ENCODE peak calls at places on chromosomes 16 and 17, in four cellular contexts. One of them, this sample, is unnamed.

GRCh38 chr17:16005641-16006040 is 6.0 kb downstream of the TTC19 start:
- DNase-seq in H1: no peak
- DNase-seq in breast epithelium: no peak
- DNase-seq in SK-N-SH: no peak
- DNase-seq in this sample: no peak

GRCh38 chr17:3398310-3398709 is at the start of gene OR1E1:
- DNase-seq in SK-N-SH: no peak
- DNase-seq in H1: no peak
- DNase-seq in breast epithelium: no peak
- DNase-seq in this sample: no peak

GRCh38 chr17:15340966-15341365 is 431 bp downstream of the TEKT3 start:
- DNase-seq in H1: no peak
- DNase-seq in breast epithelium: no peak
- DNase-seq in SK-N-SH: peak; percentile 41
- DNase-seq in this sample: no peak

GRCh38 chr16:73000020-73000906 is 47.7 kb downstream of the ZFHX3 start:
- DNase-seq in SK-N-SH: no peak
- DNase-seq in breast epithelium: peak; percentile 82
- DNase-seq in H1: no peak
- DNase-seq in this sample: no peak

GRCh38 chr17:39926588-39927100 is 757 bp downstream of the ORMDL3 start:
- DNase-seq in H1: no peak
- DNase-seq in SK-N-SH: peak; percentile 69
- DNase-seq in breast epithelium: peak; percentile 26
- DNase-seq in this sample: peak; percentile 55

GRCh38 chr17:65156185-65156834 is 19.1 kb downstream of the RGS9 start:
- DNase-seq in H1: no peak
- DNase-seq in breast epithelium: no peak
- DNase-seq in SK-N-SH: no peak
- DNase-seq in this sample: no peak

GRCh38 chr16:29906520-29907244 is 6.4 kb downstream of the ASPHD1 start:
- DNase-seq in SK-N-SH: no peak
- DNase-seq in H1: no peak
- DNase-seq in breast epithelium: no peak
- DNase-seq in this sample: no peak

GRCh38 chr17:4003131-4003500 is 38.9 kb upstream of the ATP2A3 start:
- DNase-seq in SK-N-SH: no peak
- DNase-seq in H1: no peak
- DNase-seq in breast epithelium: no peak
- DNase-seq in this sample: no peak

GRCh38 chr17:2238432-2239169 is 65.0 kb downstream of the SMG6 start:
- DNase-seq in breast epithelium: no peak
- DNase-seq in SK-N-SH: no peak
- DNase-seq in H1: no peak
- DNase-seq in this sample: no peak

GRCh38 chr16:69078073-69078472 is 27.4 kb upstream of the HAS3 start:
- DNase-seq in breast epithelium: no peak
- DNase-seq in H1: no peak
- DNase-seq in SK-N-SH: no peak
- DNase-seq in this sample: no peak

GRCh38 chr16:10511829-10512228 is 68.6 kb downstream of the EMP2 start:
- DNase-seq in H1: no peak
- DNase-seq in SK-N-SH: no peak
- DNase-seq in breast epithelium: no peak
- DNase-seq in this sample: no peak

GRCh38 chr17:45238155-45238774 is 16.6 kb downstream of the FMNL1 start:
- DNase-seq in H1: no peak
- DNase-seq in SK-N-SH: no peak
- DNase-seq in breast epithelium: no peak
- DNase-seq in this sample: no peak

GRCh38 chr17:68428498-68429172 is 28.7 kb downstream of the WIPI1 start:
- DNase-seq in breast epithelium: no peak
- DNase-seq in SK-N-SH: no peak
- DNase-seq in H1: no peak
- DNase-seq in this sample: no peak

GRCh38 chr16:67101683-67102082 is 8.1 kb upstream of the PHAF1 start:
- DNase-seq in H1: no peak
- DNase-seq in SK-N-SH: no peak
- DNase-seq in breast epithelium: no peak
- DNase-seq in this sample: peak; percentile 5

GRCh38 chr17:10737168-10737622 is 7.4 kb upstream of the TMEM220 start:
- DNase-seq in breast epithelium: peak; percentile 65
- DNase-seq in H1: peak; percentile 66
- DNase-seq in SK-N-SH: peak; percentile 82
- DNase-seq in this sample: peak; percentile 54

GRCh38 chr16:13435873-13436474 is 484.0 kb upstream of the ERCC4 start:
- DNase-seq in H1: peak; percentile 50
- DNase-seq in breast epithelium: no peak
- DNase-seq in SK-N-SH: no peak
- DNase-seq in this sample: no peak

GRCh38 chr17:9361572-9361955 is 214.1 kb downstream of the STX8 start:
- DNase-seq in SK-N-SH: no peak
- DNase-seq in breast epithelium: no peak
- DNase-seq in H1: no peak
- DNase-seq in this sample: no peak

GRCh38 chr16:84055801-84056634 is 13.4 kb upstream of the SLC38A8 start:
- DNase-seq in SK-N-SH: no peak
- DNase-seq in H1: no peak
- DNase-seq in breast epithelium: no peak
- DNase-seq in this sample: no peak

GRCh38 chr17:41989702-41990419 is 23.3 kb downstream of the CNP start:
- DNase-seq in breast epithelium: no peak
- DNase-seq in SK-N-SH: no peak
- DNase-seq in H1: no peak
- DNase-seq in this sample: no peak

GRCh38 chr16:1428511-1428910 is 2.4 kb upstream of the PERCC1 start:
- DNase-seq in SK-N-SH: no peak
- DNase-seq in breast epithelium: peak; percentile 48
- DNase-seq in H1: peak; percentile 85
- DNase-seq in this sample: no peak

GRCh38 chr16:53465606-53466290 is 31.5 kb downstream of the RBL2 start:
- DNase-seq in SK-N-SH: no peak
- DNase-seq in H1: no peak
- DNase-seq in breast epithelium: no peak
- DNase-seq in this sample: peak; percentile 71

GRCh38 chr17:48014603-48015037 is 23.0 kb downstream of the COPZ2 start:
- DNase-seq in H1: no peak
- DNase-seq in SK-N-SH: peak; percentile 81
- DNase-seq in breast epithelium: no peak
- DNase-seq in this sample: no peak

DNA sequence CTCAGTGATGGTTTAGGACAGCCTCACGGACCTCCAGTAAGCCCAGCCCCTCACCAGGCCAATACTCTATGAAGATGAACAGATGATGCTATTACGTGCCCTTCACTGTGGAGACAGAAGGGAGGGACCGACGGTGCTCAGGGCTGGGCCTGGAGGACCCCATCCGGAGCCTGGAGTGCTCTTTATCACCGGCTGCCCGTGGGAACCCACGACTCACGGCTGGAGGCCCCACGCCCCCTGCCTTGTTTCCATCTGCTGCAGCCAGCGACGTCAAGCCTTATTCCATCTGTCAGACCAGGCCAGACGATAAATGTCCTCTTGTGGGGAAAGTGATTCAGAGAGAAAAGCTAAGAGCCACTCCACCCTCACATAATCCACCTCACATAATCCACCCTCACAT is 4.0 kb upstream of the TIMM22 start:
- DNase-seq in H1: no peak
- DNase-seq in breast epithelium: no peak
- DNase-seq in SK-N-SH: no peak
- DNase-seq in this sample: no peak
- H3K27me3 ChIP-seq in H1: no peaks in the 10 kb centered on the region
- H3K27me3 ChIP-seq in breast epithelium: no peaks in the 10 kb centered on the region
- H3K27me3 ChIP-seq in SK-N-SH: no peaks in the 10 kb centered on the region
- H3K27me3 ChIP-seq in this sample: no peaks in the 10 kb centered on the region

DNA sequence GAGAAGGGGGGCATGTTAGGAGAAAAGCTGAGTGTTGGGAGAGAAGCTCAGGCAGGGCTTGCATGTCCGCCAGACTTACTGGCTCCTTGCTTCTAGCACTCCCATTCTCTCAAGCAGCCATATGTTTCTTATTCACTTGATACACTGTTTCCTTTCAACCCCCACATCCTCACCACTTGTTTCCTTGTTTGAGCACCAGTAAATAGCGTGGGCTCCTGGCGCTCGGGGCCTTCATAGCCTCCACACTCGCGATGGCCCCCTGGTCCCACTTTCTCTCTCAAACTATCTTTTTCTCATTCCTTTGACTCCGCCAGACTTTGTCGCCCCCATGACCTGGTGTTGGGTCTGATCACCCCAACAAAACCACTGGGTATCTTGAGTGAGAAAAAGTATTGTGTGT is 16.6 kb downstream of the ATP5PD start:
- DNase-seq in breast epithelium: no peak
- DNase-seq in SK-N-SH: no peak
- DNase-seq in H1: no peak
- DNase-seq in this sample: no peak
- H3K4me3 ChIP-seq in breast epithelium: no peak overlapping the region
- H3K4me3 ChIP-seq in SK-N-SH: no peak overlapping the region
- H3K4me3 ChIP-seq in H1: no peak overlapping the region
- H3K4me3 ChIP-seq in this sample: no peak overlapping the region

DNA sequence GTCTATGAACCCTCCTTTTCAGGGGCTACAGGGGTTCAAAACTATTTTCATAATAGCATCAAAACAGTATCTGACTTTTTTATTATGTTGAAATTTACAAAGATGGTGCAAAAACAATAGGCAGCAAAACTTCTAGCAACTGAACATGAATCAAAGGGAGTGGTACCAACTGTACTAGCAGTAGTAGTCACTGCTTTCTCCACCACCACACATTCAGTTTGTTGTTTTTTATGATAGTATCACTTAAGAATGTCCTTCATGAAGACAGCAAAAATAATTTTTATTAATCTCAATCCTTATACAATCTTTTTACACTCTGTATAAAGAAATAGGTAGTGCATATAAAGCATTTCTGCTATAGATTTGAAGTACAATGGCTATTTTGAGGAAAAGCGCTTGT is 47.6 kb downstream of the MED13 start:
- DNase-seq in H1: no peak
- DNase-seq in breast epithelium: no peak
- DNase-seq in SK-N-SH: no peak
- DNase-seq in this sample: no peak
- H3K36me3 ChIP-seq in H1: peaks cover 30% of the 10 kb centered on the region
- H3K36me3 ChIP-seq in breast epithelium: peaks cover 2% of the 10 kb centered on the region
- H3K36me3 ChIP-seq in SK-N-SH: peaks cover 69% of the 10 kb centered on the region
- H3K36me3 ChIP-seq in this sample: peaks cover 53% of the 10 kb centered on the region

GRCh38 chr17:49157784-49158183 is 25.2 kb downstream of the B4GALNT2 start:
- DNase-seq in SK-N-SH: no peak
- DNase-seq in breast epithelium: no peak
- DNase-seq in H1: no peak
- DNase-seq in this sample: no peak
- H3K27me3 ChIP-seq in SK-N-SH: peaks cover 85% of the 10 kb centered on the region
- H3K27me3 ChIP-seq in breast epithelium: peaks cover 28% of the 10 kb centered on the region
- H3K27me3 ChIP-seq in H1: no peaks in the 10 kb centered on the region
- H3K27me3 ChIP-seq in this sample: no peaks in the 10 kb centered on the region

GRCh38 chr16:64165368-64165767 is 956.5 kb downstream of the CDH11 start:
- DNase-seq in breast epithelium: no peak
- DNase-seq in H1: no peak
- DNase-seq in SK-N-SH: no peak
- DNase-seq in this sample: no peak
- H3K4me3 ChIP-seq in breast epithelium: no peak overlapping the region
- H3K4me3 ChIP-seq in H1: no peak overlapping the region
- H3K4me3 ChIP-seq in SK-N-SH: no peak overlapping the region
- H3K4me3 ChIP-seq in this sample: no peak overlapping the region

GRCh38 chr17:36507266-36507665 is 20.8 kb downstream of the ZNHIT3 start:
- DNase-seq in breast epithelium: no peak
- DNase-seq in H1: no peak
- DNase-seq in SK-N-SH: no peak
- DNase-seq in this sample: no peak
- H3K36me3 ChIP-seq in breast epithelium: no peaks in the 10 kb centered on the region
- H3K36me3 ChIP-seq in H1: peaks cover 87% of the 10 kb centered on the region
- H3K36me3 ChIP-seq in SK-N-SH: peaks cover 16% of the 10 kb centered on the region
- H3K36me3 ChIP-seq in this sample: peaks cover 90% of the 10 kb centered on the region

GRCh38 chr17:35373984-35374765 is 754 bp upstream of the SLFN11 start:
- DNase-seq in SK-N-SH: peak; percentile 34
- DNase-seq in H1: peak; percentile 62
- DNase-seq in breast epithelium: no peak
- DNase-seq in this sample: peak; percentile 85

GRCh38 chr17:35372846-35373531 is 432 bp downstream of the SLFN11 start:
- DNase-seq in breast epithelium: no peak
- DNase-seq in H1: no peak
- DNase-seq in SK-N-SH: peak; percentile 11
- DNase-seq in this sample: peak; percentile 43

GRCh38 chr17:35371934-35372333 is 1.5 kb downstream of the SLFN11 start:
- DNase-seq in breast epithelium: no peak
- DNase-seq in H1: no peak
- DNase-seq in SK-N-SH: no peak
- DNase-seq in this sample: no peak

GRCh38 chr17:35373532-35373983 is at the start of gene SLFN11:
- DNase-seq in breast epithelium: peak; percentile 64
- DNase-seq in SK-N-SH: peak; percentile 12
- DNase-seq in H1: peak; percentile 59
- DNase-seq in this sample: peak; percentile 92

GRCh38 chr17:35368086-35368824 is 5.2 kb downstream of the SLFN11 start:
- DNase-seq in breast epithelium: no peak
- DNase-seq in H1: no peak
- DNase-seq in SK-N-SH: no peak
- DNase-seq in this sample: no peak
- H3K27me3 ChIP-seq in breast epithelium: no peaks in the 10 kb centered on the region
- H3K27me3 ChIP-seq in H1: peaks cover 45% of the 10 kb centered on the region
- H3K27me3 ChIP-seq in SK-N-SH: peaks cover 35% of the 10 kb centered on the region
- H3K27me3 ChIP-seq in this sample: no peaks in the 10 kb centered on the region

GRCh38 chr16:88978608-88979346 is 1.8 kb upstream of the CBFA2T3 start:
- DNase-seq in breast epithelium: no peak
- DNase-seq in SK-N-SH: no peak
- DNase-seq in H1: no peak
- DNase-seq in this sample: no peak
- H3K4me3 ChIP-seq in breast epithelium: no peak overlapping the region
- H3K4me3 ChIP-seq in SK-N-SH: no peak overlapping the region
- H3K4me3 ChIP-seq in H1: no peak overlapping the region
- H3K4me3 ChIP-seq in this sample: no peak overlapping the region

This sample was measured in MG63.